ENCODE peak calls at places on chromosomes 6 and 20, in four cellular contexts. Q is GM12878, J is HepG2, O is K562. V is an unnamed sample.
A peak's percentile ranks its signal among the peaks of the same experiment; 100 is the strongest.

GRCh38 chr20:35314460-35315198 is 22.4 kb upstream of the FAM83C start:
- DNase-seq in Q (no peak), O (no peak), J (no peak), V (no peak)

GRCh38 chr6:124368131-124368530 is 564.5 kb downstream of the NKAIN2 start:
- DNase-seq in J (no peak), O (no peak), Q (no peak), V (no peak)

GRCh38 chr6:106520711-106521367 is 108.5 kb downstream of the RTN4IP1 start:
- DNase-seq in Q (peak; percentile 95), J (no peak), O (peak; percentile 77), V (no peak)

GRCh38 chr20:58117944-58118343 is 110.5 kb downstream of the ANKRD60 start:
- DNase-seq in Q (no peak), O (no peak), J (no peak), V (no peak)

GRCh38 chr6:31776961-31777666 is at the start of gene VWA7:
- DNase-seq in O (peak; percentile 98), Q (peak; percentile 70), J (peak; percentile 85), V (peak; percentile 63)

GRCh38 chr20:30167540-30167939 is 1089.9 kb upstream of the DEFB115 start:
- DNase-seq in O (no peak), J (no peak), Q (no peak), V (no peak)

GRCh38 chr6:75493400-75494064 is at the start of gene FILIP1:
- DNase-seq in Q (no peak), O (no peak), J (no peak), V (no peak)

GRCh38 chr6:40116829-40117228 is 182.6 kb upstream of the MOCS1 start:
- DNase-seq in O (no peak), Q (no peak), J (no peak), V (no peak)

GRCh38 chr6:49506569-49507111 is 6.9 kb downstream of the GLYATL3 start:
- DNase-seq in J (peak; percentile 90), Q (no peak), O (no peak), V (no peak)

GRCh38 chr6:14734416-14735340 is 511.2 kb upstream of the JARID2 start:
- DNase-seq in Q (peak; percentile 88), J (no peak), O (peak; percentile 70), V (no peak)

GRCh38 chr6:91786474-91787184 is 1199.8 kb upstream of the MAP3K7 start:
- DNase-seq in O (no peak), Q (no peak), J (no peak), V (no peak)

GRCh38 chr6:97626586-97627441 is 343.8 kb upstream of the MMS22L start:
- DNase-seq in Q (no peak), J (no peak), O (no peak), V (no peak)

GRCh38 chr6:5159162-5159561 is 74.0 kb downstream of the PPP1R3G start:
- DNase-seq in J (no peak), Q (no peak), O (no peak), V (no peak)

DNA sequence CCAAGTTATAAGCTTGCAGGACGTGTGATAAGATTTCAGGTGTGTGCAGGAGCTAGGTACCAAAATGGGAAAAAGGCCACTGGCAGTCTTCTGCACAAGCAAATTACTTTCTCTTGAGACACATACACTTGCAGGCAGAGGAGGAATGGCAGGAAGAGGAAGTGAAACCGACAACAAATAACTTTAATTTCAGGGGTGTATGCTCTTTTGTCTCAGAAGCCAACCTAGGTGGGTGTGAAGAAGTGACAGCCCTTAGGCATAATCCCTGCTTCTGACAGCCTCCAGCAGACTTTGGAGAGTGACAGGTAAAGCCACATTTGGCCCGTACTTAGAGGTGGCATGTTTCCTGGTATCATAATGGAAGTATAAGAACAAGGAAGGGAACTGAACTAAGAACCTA is 118.8 kb upstream of the TRAF3IP2 start:
- DNase-seq in Q (peak; percentile 86), J (no peak), O (no peak), V (no peak)
- TF ChIP-seq BRCA1 in Q (no peak), J (no peak), O (no peak), V (no peak)

GRCh38 chr6:119590066-119590465 is 240.5 kb upstream of the MAN1A1 start:
- DNase-seq in J (no peak), O (no peak), Q (no peak), V (no peak)
- TF ChIP-seq BRCA1 in J (no peak), O (no peak), Q (no peak), V (no peak)

GRCh38 chr20:3318226-3318884 is 79.4 kb upstream of the SLC4A11 start:
- DNase-seq in J (no peak), Q (no peak), O (no peak), V (no peak)
- TF ChIP-seq BRCA1 in J (no peak), Q (no peak), O (no peak), V (no peak)

DNA sequence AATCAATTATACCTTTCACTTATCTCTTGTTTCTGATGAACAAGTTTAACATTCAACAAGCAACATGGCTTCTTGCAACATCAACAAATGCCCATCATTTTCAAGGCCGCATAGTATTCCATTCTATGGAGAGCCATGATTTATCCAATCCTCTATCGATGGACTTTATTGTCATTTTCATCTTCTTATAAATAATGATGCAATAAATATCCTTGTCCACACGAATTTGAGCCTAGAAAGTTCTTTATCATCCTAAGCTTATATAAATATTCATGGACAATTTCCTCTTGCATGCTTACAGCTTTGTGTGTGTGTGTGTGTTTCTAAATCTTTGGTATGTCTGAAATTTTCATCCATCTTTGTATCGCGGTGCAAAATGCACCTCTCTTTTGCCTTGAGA is 29.1 kb downstream of the TOX2 start:
- DNase-seq in J (no peak), O (no peak), Q (no peak), V (no peak)
- TF ChIP-seq BRCA1 in J (no peak), O (no peak), Q (no peak), V (no peak)

GRCh38 chr6:142784344-142784743 is 160.6 kb downstream of the HIVEP2 start:
- DNase-seq in O (no peak), Q (peak; percentile 86), J (no peak), V (no peak)
- TF ChIP-seq BRCA1 in O (no peak), Q (no peak), J (no peak), V (no peak)

GRCh38 chr20:46520976-46521579 is 7.7 kb upstream of the ZNF334 start:
- DNase-seq in Q (peak; percentile 25), J (peak; percentile 80), O (peak; percentile 33), V (peak; percentile 59)
- TF ChIP-seq BRCA1 in Q (no peak), J (no peak), O (no peak), V (no peak)

V was measured in H1.